ENCODE peak calls at places on chromosome X, in nine cellular contexts. One of them, this sample, is unnamed. For H3K4me1, the result is how much of the 10 kb centered on the place peaks cover.

GRCh38 chrX:97372006-97372766 is 488.5 kb downstream of the RPA4 start:
- DNase-seq in SK-N-SH: no peak
- DNase-seq in OCI-LY7: no peak
- DNase-seq in GM23338: no peak
- DNase-seq in PC-3: no peak
- DNase-seq in GM23248: no peak
- DNase-seq in HCT116: no peak
- DNase-seq in neural progenitor cell: no peak
- DNase-seq in hepatocyte: no peak
- DNase-seq in this sample: no peak

GRCh38 chrX:74371823-74372222 is 49.5 kb upstream of the SLC16A2 start:
- DNase-seq in HCT116: no peak
- DNase-seq in GM23248: peak
- DNase-seq in hepatocyte: no peak
- DNase-seq in OCI-LY7: no peak
- DNase-seq in GM23338: no peak
- DNase-seq in neural progenitor cell: no peak
- DNase-seq in SK-N-SH: no peak
- DNase-seq in PC-3: no peak
- DNase-seq in this sample: no peak

GRCh38 chrX:125193921-125194320 is 125.8 kb upstream of the TEX13C start:
- DNase-seq in PC-3: no peak
- DNase-seq in GM23338: no peak
- DNase-seq in SK-N-SH: no peak
- DNase-seq in GM23248: no peak
- DNase-seq in HCT116: no peak
- DNase-seq in hepatocyte: no peak
- DNase-seq in OCI-LY7: no peak
- DNase-seq in neural progenitor cell: no peak
- DNase-seq in this sample: no peak

GRCh38 chrX:11446331-11446730 is 153.1 kb downstream of the AMELX start:
- DNase-seq in PC-3: no peak
- DNase-seq in OCI-LY7: no peak
- DNase-seq in hepatocyte: no peak
- DNase-seq in HCT116: no peak
- DNase-seq in GM23248: peak
- DNase-seq in SK-N-SH: no peak
- DNase-seq in neural progenitor cell: no peak
- DNase-seq in GM23338: no peak
- DNase-seq in this sample: no peak

GRCh38 chrX:84046403-84046984 is 141.5 kb downstream of the RPS6KA6 start:
- DNase-seq in GM23248: peak
- DNase-seq in GM23338: peak
- DNase-seq in HCT116: no peak
- DNase-seq in SK-N-SH: peak
- DNase-seq in PC-3: peak
- DNase-seq in hepatocyte: peak
- DNase-seq in OCI-LY7: peak
- DNase-seq in neural progenitor cell: peak
- DNase-seq in this sample: peak

GRCh38 chrX:68249904-68250303 is 183.4 kb downstream of the OPHN1 start:
- DNase-seq in neural progenitor cell: no peak
- DNase-seq in PC-3: no peak
- DNase-seq in GM23248: no peak
- DNase-seq in OCI-LY7: no peak
- DNase-seq in GM23338: no peak
- DNase-seq in SK-N-SH: no peak
- DNase-seq in hepatocyte: no peak
- DNase-seq in HCT116: no peak
- DNase-seq in this sample: no peak

GRCh38 chrX:123906557-123907316 is 46.9 kb downstream of the XIAP start:
- DNase-seq in HCT116: no peak
- DNase-seq in OCI-LY7: no peak
- DNase-seq in GM23248: no peak
- DNase-seq in SK-N-SH: no peak
- DNase-seq in neural progenitor cell: no peak
- DNase-seq in GM23338: no peak
- DNase-seq in hepatocyte: peak
- DNase-seq in PC-3: no peak
- DNase-seq in this sample: no peak

GRCh38 chrX:16167181-16167580 is at the start of gene MAGEB17:
- DNase-seq in SK-N-SH: no peak
- DNase-seq in GM23338: no peak
- DNase-seq in hepatocyte: no peak
- DNase-seq in neural progenitor cell: no peak
- DNase-seq in PC-3: no peak
- DNase-seq in GM23248: no peak
- DNase-seq in HCT116: no peak
- DNase-seq in OCI-LY7: no peak
- DNase-seq in this sample: no peak

GRCh38 chrX:111098874-111099273 is 2.9 kb downstream of the PAK3 start:
- DNase-seq in PC-3: peak
- DNase-seq in SK-N-SH: peak
- DNase-seq in GM23338: peak
- DNase-seq in neural progenitor cell: peak
- DNase-seq in hepatocyte: peak
- DNase-seq in OCI-LY7: peak
- DNase-seq in HCT116: peak
- DNase-seq in GM23248: peak
- DNase-seq in this sample: peak

GRCh38 chrX:155215443-155216178 is 649 bp upstream of the VBP1 start:
- DNase-seq in PC-3: no peak
- DNase-seq in OCI-LY7: no peak
- DNase-seq in hepatocyte: no peak
- DNase-seq in neural progenitor cell: no peak
- DNase-seq in HCT116: no peak
- DNase-seq in GM23338: no peak
- DNase-seq in GM23248: peak
- DNase-seq in SK-N-SH: no peak
- DNase-seq in this sample: no peak

GRCh38 chrX:107686026-107686425 is 57.7 kb downstream of the PRPS1 start:
- DNase-seq in GM23248: no peak
- DNase-seq in SK-N-SH: no peak
- DNase-seq in hepatocyte: no peak
- DNase-seq in OCI-LY7: no peak
- DNase-seq in neural progenitor cell: no peak
- DNase-seq in HCT116: no peak
- DNase-seq in PC-3: no peak
- DNase-seq in GM23338: no peak
- DNase-seq in this sample: no peak

GRCh38 chrX:107684956-107685385 is 56.7 kb downstream of the PRPS1 start:
- DNase-seq in PC-3: no peak
- DNase-seq in hepatocyte: peak
- DNase-seq in GM23338: peak
- DNase-seq in HCT116: no peak
- DNase-seq in SK-N-SH: no peak
- DNase-seq in GM23248: no peak
- DNase-seq in neural progenitor cell: no peak
- DNase-seq in OCI-LY7: no peak
- DNase-seq in this sample: peak

GRCh38 chrX:107686792-107687191 is 58.5 kb downstream of the PRPS1 start:
- DNase-seq in GM23248: no peak
- DNase-seq in OCI-LY7: no peak
- DNase-seq in hepatocyte: no peak
- DNase-seq in neural progenitor cell: no peak
- DNase-seq in HCT116: no peak
- DNase-seq in PC-3: no peak
- DNase-seq in SK-N-SH: no peak
- DNase-seq in GM23338: no peak
- DNase-seq in this sample: no peak

GRCh38 chrX:107683931-107684330 is 55.6 kb downstream of the PRPS1 start:
- DNase-seq in hepatocyte: no peak
- DNase-seq in OCI-LY7: no peak
- DNase-seq in neural progenitor cell: no peak
- DNase-seq in HCT116: no peak
- DNase-seq in GM23248: no peak
- DNase-seq in SK-N-SH: no peak
- DNase-seq in GM23338: no peak
- DNase-seq in PC-3: no peak
- DNase-seq in this sample: no peak

GRCh38 chrX:107683124-107683895 is 55.0 kb downstream of the PRPS1 start:
- DNase-seq in hepatocyte: peak
- DNase-seq in PC-3: no peak
- DNase-seq in neural progenitor cell: no peak
- DNase-seq in SK-N-SH: no peak
- DNase-seq in GM23248: peak
- DNase-seq in OCI-LY7: no peak
- DNase-seq in GM23338: no peak
- DNase-seq in HCT116: no peak
- DNase-seq in this sample: no peak
- H3K4me1 ChIP-seq in hepatocyte: under half
- H3K4me1 ChIP-seq in PC-3: under half
- H3K4me1 ChIP-seq in neural progenitor cell: under half
- H3K4me1 ChIP-seq in SK-N-SH: under half
- H3K4me1 ChIP-seq in GM23248: under half
- H3K4me1 ChIP-seq in OCI-LY7: under half
- H3K4me1 ChIP-seq in GM23338: under half
- H3K4me1 ChIP-seq in HCT116: under half
- H3K4me1 ChIP-seq in this sample: under half

DNA sequence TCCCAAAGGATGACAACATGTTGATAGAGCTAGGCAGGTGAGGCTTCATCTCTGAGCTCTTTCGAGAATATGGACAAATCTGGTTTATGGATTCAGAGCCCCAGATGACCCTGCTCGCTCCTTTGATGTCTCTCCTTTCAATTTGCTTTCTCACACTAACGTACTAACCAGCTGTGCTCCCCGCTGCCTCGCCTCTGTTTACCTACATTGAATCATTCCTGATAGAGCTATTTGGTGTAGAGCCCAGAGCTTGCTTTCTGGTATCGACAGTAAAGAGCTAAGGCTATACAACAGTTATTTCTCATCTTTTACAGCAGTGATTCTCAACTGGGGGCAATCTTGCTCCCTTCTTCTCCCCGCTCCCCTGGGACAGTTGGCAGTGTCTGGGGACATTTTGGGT is 8.9 kb upstream of the PHKA2 start:
- DNase-seq in OCI-LY7: no peak
- DNase-seq in HCT116: no peak
- DNase-seq in hepatocyte: peak
- DNase-seq in PC-3: peak
- DNase-seq in GM23338: no peak
- DNase-seq in GM23248: no peak
- DNase-seq in SK-N-SH: no peak
- DNase-seq in neural progenitor cell: no peak
- DNase-seq in this sample: no peak
- TF ChIP-seq EZH2phosphoT487 in OCI-LY7: no peak
- TF ChIP-seq EZH2phosphoT487 in HCT116: no peak
- TF ChIP-seq EZH2phosphoT487 in hepatocyte: no peak
- TF ChIP-seq EZH2phosphoT487 in PC-3: no peak
- TF ChIP-seq EZH2phosphoT487 in GM23338: no peak
- TF ChIP-seq EZH2phosphoT487 in GM23248: no peak
- TF ChIP-seq EZH2phosphoT487 in SK-N-SH: no peak
- TF ChIP-seq EZH2phosphoT487 in neural progenitor cell: no peak
- TF ChIP-seq EZH2phosphoT487 in this sample: no peak

DNA sequence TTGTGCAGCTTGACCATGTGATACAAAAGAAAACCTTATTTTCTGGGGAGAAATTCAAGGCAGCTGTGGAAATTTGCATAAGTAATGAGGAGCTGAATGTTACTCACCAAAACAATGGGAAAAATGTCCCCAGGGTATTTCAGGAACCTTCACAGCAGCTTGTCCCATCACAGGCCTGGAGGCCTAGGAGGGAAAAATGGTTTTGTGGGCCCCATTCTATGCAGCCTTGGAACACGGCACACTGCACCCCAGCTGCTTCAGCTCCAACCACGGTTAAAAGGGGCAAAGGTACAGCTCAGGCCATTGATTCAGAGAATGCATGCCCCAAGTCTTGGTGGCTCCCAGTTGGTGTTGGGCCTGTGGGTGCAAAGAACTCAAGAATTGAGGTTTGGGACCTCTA is 216.1 kb downstream of the MAGEE1 start:
- DNase-seq in SK-N-SH: no peak
- DNase-seq in OCI-LY7: no peak
- DNase-seq in PC-3: no peak
- DNase-seq in GM23248: no peak
- DNase-seq in HCT116: no peak
- DNase-seq in GM23338: no peak
- DNase-seq in neural progenitor cell: no peak
- DNase-seq in hepatocyte: no peak
- DNase-seq in this sample: no peak
- H3K4me1 ChIP-seq in SK-N-SH: under half
- H3K4me1 ChIP-seq in OCI-LY7: under half
- H3K4me1 ChIP-seq in PC-3: under half
- H3K4me1 ChIP-seq in GM23248: under half
- H3K4me1 ChIP-seq in HCT116: under half
- H3K4me1 ChIP-seq in GM23338: under half
- H3K4me1 ChIP-seq in neural progenitor cell: under half
- H3K4me1 ChIP-seq in hepatocyte: under half
- H3K4me1 ChIP-seq in this sample: under half

GRCh38 chrX:53290441-53291041 is 9.2 kb upstream of the IQSEC2 start:
- DNase-seq in neural progenitor cell: no peak
- DNase-seq in GM23248: no peak
- DNase-seq in PC-3: no peak
- DNase-seq in hepatocyte: no peak
- DNase-seq in SK-N-SH: no peak
- DNase-seq in HCT116: no peak
- DNase-seq in GM23338: no peak
- DNase-seq in OCI-LY7: no peak
- DNase-seq in this sample: no peak
- TF ChIP-seq EZH2phosphoT487 in neural progenitor cell: no peak
- TF ChIP-seq EZH2phosphoT487 in GM23248: no peak
- TF ChIP-seq EZH2phosphoT487 in PC-3: no peak
- TF ChIP-seq EZH2phosphoT487 in hepatocyte: no peak
- TF ChIP-seq EZH2phosphoT487 in SK-N-SH: no peak
- TF ChIP-seq EZH2phosphoT487 in HCT116: no peak
- TF ChIP-seq EZH2phosphoT487 in GM23338: no peak
- TF ChIP-seq EZH2phosphoT487 in OCI-LY7: no peak
- TF ChIP-seq EZH2phosphoT487 in this sample: no peak

DNA sequence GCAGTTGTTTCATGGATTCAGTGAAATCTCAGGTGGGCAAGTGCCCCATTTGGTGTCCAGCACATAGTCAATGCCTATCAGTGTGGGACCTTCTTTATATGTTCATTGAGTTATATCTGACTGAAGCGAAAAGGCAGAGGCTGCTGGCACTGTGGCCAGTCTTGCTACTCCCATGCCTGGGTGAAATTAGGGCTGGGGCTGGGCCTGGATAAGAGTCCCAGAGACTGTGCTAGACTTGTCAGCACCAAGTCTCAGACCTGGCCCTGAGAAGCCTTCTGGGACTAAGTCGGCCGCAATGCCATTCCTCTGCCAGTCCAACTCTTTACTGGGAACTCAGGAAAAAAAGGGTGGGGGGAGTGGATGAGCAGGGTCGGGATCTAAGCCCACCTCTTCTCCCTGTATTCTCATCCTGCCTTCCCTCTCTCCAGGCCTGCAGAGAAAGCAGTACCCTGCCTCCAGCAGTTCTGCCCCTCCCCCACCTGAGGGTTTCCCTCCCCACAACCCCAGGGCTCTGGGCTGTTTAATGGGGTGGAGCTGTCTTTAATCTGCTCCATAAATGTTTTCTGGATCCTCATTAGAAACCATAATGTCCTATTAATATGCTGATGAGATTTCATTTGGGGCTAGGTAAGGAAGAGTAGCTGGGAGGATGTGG is 153.5 kb upstream of the PJA1 start:
- DNase-seq in GM23338: no peak
- DNase-seq in neural progenitor cell: no peak
- DNase-seq in PC-3: no peak
- DNase-seq in GM23248: no peak
- DNase-seq in hepatocyte: no peak
- DNase-seq in SK-N-SH: peak
- DNase-seq in OCI-LY7: no peak
- DNase-seq in HCT116: no peak
- DNase-seq in this sample: no peak
- H3K4me1 ChIP-seq in GM23338: under half
- H3K4me1 ChIP-seq in neural progenitor cell: under half
- H3K4me1 ChIP-seq in PC-3: under half
- H3K4me1 ChIP-seq in GM23248: under half
- H3K4me1 ChIP-seq in hepatocyte: under half
- H3K4me1 ChIP-seq in SK-N-SH: under half
- H3K4me1 ChIP-seq in OCI-LY7: under half
- H3K4me1 ChIP-seq in HCT116: under half
- H3K4me1 ChIP-seq in this sample: under half

GRCh38 chrX:135410861-135411627 is 10.7 kb upstream of the SMIM10L2A start:
- DNase-seq in GM23338: no peak
- DNase-seq in hepatocyte: no peak
- DNase-seq in GM23248: no peak
- DNase-seq in PC-3: no peak
- DNase-seq in SK-N-SH: no peak
- DNase-seq in OCI-LY7: no peak
- DNase-seq in neural progenitor cell: no peak
- DNase-seq in HCT116: no peak
- DNase-seq in this sample: no peak
- TF ChIP-seq EZH2phosphoT487 in GM23338: no peak
- TF ChIP-seq EZH2phosphoT487 in hepatocyte: no peak
- TF ChIP-seq EZH2phosphoT487 in GM23248: no peak
- TF ChIP-seq EZH2phosphoT487 in PC-3: no peak
- TF ChIP-seq EZH2phosphoT487 in SK-N-SH: no peak
- TF ChIP-seq EZH2phosphoT487 in OCI-LY7: no peak
- TF ChIP-seq EZH2phosphoT487 in neural progenitor cell: no peak
- TF ChIP-seq EZH2phosphoT487 in HCT116: no peak
- TF ChIP-seq EZH2phosphoT487 in this sample: no peak